ENCODE peak calls at places on chromosomes 3 and 15, in eight cellular contexts. V is cardiac fibroblast, X is astrocyte of the spinal cord, E is nephron progenitor cell, C is breast epithelium, L is HFFc6, R is cardiac muscle cell, M is endodermal cell. O is an unnamed sample.

GRCh38 chr3:157033001-157033400 is 126.9 kb downstream of the CCNL1 start:
- DNase-seq in V (no peak), X (no peak), E (no peak), C (no peak), L (no peak), R (no peak), M (no peak), O (no peak)

GRCh38 chr3:173685471-173685870 is 287.9 kb downstream of the NLGN1 start:
- DNase-seq in V (no peak), X (no peak), E (no peak), C (no peak), L (no peak), R (no peak), M (no peak), O (no peak)

GRCh38 chr3:164458986-164459385 is 619.3 kb downstream of the SI start:
- DNase-seq in V (peak), X (peak), E (no peak), C (no peak), L (no peak), R (peak), M (no peak), O (no peak)

GRCh38 chr15:80574590-80574989 is 120.5 kb upstream of the ABHD17C start:
- DNase-seq in V (no peak), X (no peak), E (no peak), C (no peak), L (no peak), R (no peak), M (no peak), O (no peak)

GRCh38 chr3:88090681-88091080 is 31.6 kb downstream of the ZNF654 start:
- DNase-seq in V (no peak), X (no peak), E (no peak), C (no peak), L (no peak), R (no peak), M (no peak), O (no peak)

GRCh38 chr15:49927462-49927861 is 191.6 kb downstream of the ATP8B4 start:
- DNase-seq in V (peak), X (peak), E (no peak), C (no peak), L (peak), R (peak), M (no peak), O (no peak)

GRCh38 chr3:5384557-5384956 is 197.1 kb downstream of the EDEM1 start:
- DNase-seq in V (no peak), X (no peak), E (no peak), C (no peak), L (no peak), R (no peak), M (no peak), O (no peak)

GRCh38 chr3:111989061-111989678 is 9.6 kb upstream of the TAGLN3 start:
- DNase-seq in V (peak), X (peak), E (no peak), C (no peak), L (peak), R (peak), M (no peak), O (peak)

GRCh38 chr3:24343084-24343783 is 151.4 kb downstream of the THRB start:
- DNase-seq in V (peak), X (peak), E (no peak), C (no peak), L (peak), R (peak), M (no peak), O (no peak)

GRCh38 chr15:85333132-85333831 is 47.1 kb upstream of the AKAP13 start:
- DNase-seq in V (peak), X (peak), E (no peak), C (no peak), L (peak), R (peak), M (no peak), O (no peak)

GRCh38 chr3:46359748-46360509 is 6.0 kb downstream of the CCR2 start:
- DNase-seq in V (peak), X (peak), E (no peak), C (no peak), L (no peak), R (no peak), M (no peak), O (no peak)

GRCh38 chr3:72346526-72346926 is 501.7 kb downstream of the SHQ1 start:
- DNase-seq in V (peak), X (peak), E (no peak), C (no peak), L (peak), R (peak), M (peak), O (no peak)

GRCh38 chr3:164533275-164533674 is 545.0 kb downstream of the SI start:
- DNase-seq in V (no peak), X (no peak), E (no peak), C (no peak), L (no peak), R (no peak), M (no peak), O (no peak)

GRCh38 chr3:117589454-117589853 is 879.9 kb downstream of the TUSC7 start:
- DNase-seq in V (no peak), X (peak), E (no peak), C (no peak), L (no peak), R (no peak), M (no peak), O (no peak)

GRCh38 chr3:170033489-170033888 is 4.3 kb upstream of the GPR160 start:
- DNase-seq in V (no peak), X (no peak), E (no peak), C (no peak), L (no peak), R (no peak), M (no peak), O (no peak)
- TF ChIP-seq CTCF in V (no peak), X (no peak), E (no peak), C (no peak), L (no peak), R (no peak), M (no peak), O (no peak)

GRCh38 chr3:185455860-185456259 is 43.0 kb downstream of the TMEM41A start:
- DNase-seq in V (no peak), X (no peak), E (no peak), C (no peak), L (no peak), R (no peak), M (no peak), O (no peak)
- TF ChIP-seq CTCF in V (peak), X (no peak), E (no peak), C (no peak), L (no peak), R (peak), M (peak), O (no peak)

GRCh38 chr3:29475305-29475825 is 194.5 kb downstream of the RBMS3 start:
- DNase-seq in V (no peak), X (no peak), E (no peak), C (no peak), L (no peak), R (no peak), M (peak), O (no peak)

GRCh38 chr3:29481249-29481648 is 200.4 kb downstream of the RBMS3 start:
- DNase-seq in V (no peak), X (no peak), E (no peak), C (no peak), L (no peak), R (no peak), M (no peak), O (no peak)

GRCh38 chr3:29478671-29479070 is 197.8 kb downstream of the RBMS3 start:
- DNase-seq in V (peak), X (no peak), E (no peak), C (no peak), L (peak), R (no peak), M (no peak), O (no peak)

GRCh38 chr3:29475854-29476253 is 195.0 kb downstream of the RBMS3 start:
- DNase-seq in V (no peak), X (no peak), E (no peak), C (no peak), L (no peak), R (no peak), M (peak), O (no peak)
- TF ChIP-seq CTCF in V (no peak), X (no peak), E (no peak), C (no peak), L (no peak), R (no peak), M (no peak), O (no peak)

GRCh38 chr3:50212502-50212901 is 7.4 kb downstream of the SLC38A3 start:
- DNase-seq in V (no peak), X (no peak), E (no peak), C (no peak), L (no peak), R (no peak), M (peak), O (no peak)
- TF ChIP-seq CTCF in V (no peak), X (no peak), E (peak), C (no peak), L (peak), R (peak), M (peak), O (no peak)

GRCh38 chr3:37140899-37141541 is 33.4 kb downstream of the LRRFIP2 start:
- DNase-seq in V (no peak), X (no peak), E (no peak), C (no peak), L (no peak), R (no peak), M (no peak), O (no peak)
- TF ChIP-seq CTCF in V (no peak), X (no peak), E (no peak), C (no peak), L (peak), R (no peak), M (no peak), O (no peak)

DNA sequence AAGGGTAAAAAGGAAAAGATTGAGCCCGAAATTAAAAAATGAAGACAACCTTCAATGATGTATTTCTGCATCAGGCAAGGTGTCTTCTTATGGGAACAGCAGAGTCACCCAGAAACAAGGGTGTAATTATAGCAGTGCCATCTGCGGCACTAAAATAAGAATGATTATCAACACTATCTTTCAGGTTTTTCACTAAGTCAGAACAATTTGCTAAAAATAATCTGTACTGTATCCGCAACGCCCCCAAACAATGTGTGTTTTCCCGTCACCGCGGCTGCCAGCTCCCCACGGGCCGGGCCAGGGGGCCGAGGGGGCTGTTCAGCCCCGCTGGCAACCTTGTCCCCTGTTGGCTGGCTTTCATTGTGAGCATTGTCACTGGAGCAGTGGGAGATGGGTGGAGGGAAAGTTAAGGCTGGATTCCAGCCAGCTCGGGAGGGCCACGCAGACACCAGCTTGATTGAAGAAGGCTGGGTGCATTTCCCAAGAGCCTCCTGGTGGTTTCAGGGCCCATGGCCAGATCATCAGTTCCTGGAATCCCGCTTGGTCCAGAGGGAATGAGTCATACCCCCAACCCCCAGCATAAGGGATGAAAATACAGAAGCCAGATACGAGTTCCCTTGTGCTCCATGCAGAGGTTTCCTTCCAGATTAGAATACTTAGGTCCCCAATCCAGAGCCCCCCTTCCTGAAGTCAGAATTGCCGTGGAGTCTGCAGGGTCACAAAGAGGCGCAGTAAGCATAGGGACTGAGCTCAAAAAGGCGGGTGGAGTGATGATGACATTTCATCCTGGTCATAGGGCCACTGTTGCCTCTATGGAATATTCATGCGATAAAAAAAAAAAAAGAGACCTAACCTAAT is 90.2 kb upstream of the KLF13 start:
- DNase-seq in V (peak), X (peak), E (no peak), C (peak), L (peak), R (peak), M (no peak), O (peak)
- TF ChIP-seq CTCF in V (no peak), X (peak), E (no peak), C (peak), L (peak), R (no peak), M (no peak), O (no peak)

GRCh38 chr3:133249490-133249889 is 150.4 kb upstream of the BFSP2 start:
- DNase-seq in V (no peak), X (no peak), E (no peak), C (no peak), L (no peak), R (no peak), M (no peak), O (no peak)
- TF ChIP-seq CTCF in V (no peak), X (no peak), E (no peak), C (no peak), L (no peak), R (no peak), M (no peak), O (no peak)

GRCh38 chr15:92395557-92395956 is 1.9 kb downstream of the ST8SIA2 start:
- DNase-seq in V (no peak), X (no peak), E (no peak), C (no peak), L (no peak), R (no peak), M (no peak), O (no peak)

GRCh38 chr15:92393287-92393993 is at the start of gene ST8SIA2:
- DNase-seq in V (no peak), X (peak), E (peak), C (no peak), L (no peak), R (peak), M (peak), O (no peak)

GRCh38 chr15:92395176-92395521 is 1.5 kb downstream of the ST8SIA2 start:
- DNase-seq in V (no peak), X (no peak), E (no peak), C (no peak), L (no peak), R (no peak), M (peak), O (no peak)

GRCh38 chr15:92393994-92394326 is 279 bp downstream of the ST8SIA2 start:
- DNase-seq in V (peak), X (peak), E (no peak), C (no peak), L (no peak), R (peak), M (no peak), O (no peak)

GRCh38 chr15:92394327-92395175 is 870 bp downstream of the ST8SIA2 start:
- DNase-seq in V (no peak), X (peak), E (peak), C (no peak), L (no peak), R (no peak), M (peak), O (no peak)
- TF ChIP-seq CTCF in V (no peak), X (no peak), E (no peak), C (no peak), L (no peak), R (no peak), M (peak), O (no peak)

GRCh38 chr3:42308651-42309050 is 42.7 kb upstream of the CCK start:
- DNase-seq in V (no peak), X (no peak), E (no peak), C (no peak), L (no peak), R (no peak), M (no peak), O (no peak)
- TF ChIP-seq CTCF in V (no peak), X (no peak), E (no peak), C (no peak), L (no peak), R (no peak), M (no peak), O (no peak)

DNA sequence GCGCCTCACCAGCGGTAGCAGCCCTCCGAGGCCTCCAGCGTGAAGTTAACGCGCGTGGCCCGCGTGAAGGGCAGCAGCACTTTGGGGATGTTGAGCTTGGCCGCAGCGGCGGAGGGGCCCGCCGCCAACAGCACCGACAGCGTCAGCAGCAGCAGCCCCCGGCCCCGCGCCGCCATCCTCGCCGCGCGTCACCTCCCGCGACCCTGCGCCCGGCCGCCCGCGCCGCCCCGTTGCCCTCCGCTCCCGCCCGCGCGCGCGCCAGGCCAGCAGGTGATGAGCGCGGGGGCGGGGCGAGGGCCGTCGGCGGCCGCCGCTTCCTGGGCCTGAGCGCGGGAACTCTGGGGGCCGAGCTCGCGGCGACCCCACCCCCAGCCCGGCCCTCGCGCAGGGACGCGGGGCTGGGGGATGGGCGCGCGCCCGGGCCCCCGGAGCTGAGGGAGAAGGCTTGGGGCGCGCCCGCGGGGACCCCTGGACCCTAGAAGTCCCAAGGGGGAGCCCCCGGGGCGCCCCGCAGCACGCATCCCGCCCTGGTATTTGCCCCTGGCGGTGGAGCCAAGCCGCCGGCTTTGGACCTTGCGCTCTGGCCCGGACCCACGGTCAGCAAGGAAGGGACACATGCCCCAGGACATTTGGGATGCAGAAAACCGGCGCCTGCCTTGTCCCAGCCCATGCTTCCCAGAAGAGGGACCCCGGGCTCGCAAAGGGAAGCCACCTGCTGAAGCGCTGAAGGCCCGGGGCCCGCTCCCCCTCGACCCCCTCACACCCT is at the start of gene NUP210:
- DNase-seq in V (no peak), X (no peak), E (peak), C (no peak), L (no peak), R (no peak), M (peak), O (peak)
- TF ChIP-seq CTCF in V (no peak), X (no peak), E (no peak), C (no peak), L (no peak), R (no peak), M (peak), O (no peak)